ENCODE peak calls at places on chromosomes 6 and 20, in five cellular contexts. One of them, this sample, is unnamed.

GRCh38 chr6:87747646-87748045 is 45.6 kb upstream of the AKIRIN2 start:
- DNase-seq in memory B cell: no peak
- DNase-seq in Panc1: no peak
- DNase-seq in stimulated activated CD8-positive, alpha-beta memory T cell treated with anti-CD3 and anti-CD28 coated beads, Interleukin-4, amount 100 ng/mL, for 1 hour: no peak
- DNase-seq in stimulated activated naive B cell treated with anti-CD40 and anti-IgM and Interleukin-4, amounts not matched to agents 10 μg/mL and 1 μg/mL and 100 μg/mL, for 72 hours: no peak
- DNase-seq in this sample: no peak

GRCh38 chr20:58864346-58864745 is 11.8 kb downstream of the GNAS start:
- DNase-seq in stimulated activated naive B cell treated with anti-CD40 and anti-IgM and Interleukin-4, amounts not matched to agents 10 μg/mL and 1 μg/mL and 100 μg/mL, for 72 hours: no peak
- DNase-seq in Panc1: no peak
- DNase-seq in stimulated activated CD8-positive, alpha-beta memory T cell treated with anti-CD3 and anti-CD28 coated beads, Interleukin-4, amount 100 ng/mL, for 1 hour: no peak
- DNase-seq in memory B cell: no peak
- DNase-seq in this sample: no peak

GRCh38 chr6:169289671-169290408 is 36.2 kb upstream of the THBS2 start:
- DNase-seq in Panc1: no peak
- DNase-seq in stimulated activated naive B cell treated with anti-CD40 and anti-IgM and Interleukin-4, amounts not matched to agents 10 μg/mL and 1 μg/mL and 100 μg/mL, for 72 hours: no peak
- DNase-seq in stimulated activated CD8-positive, alpha-beta memory T cell treated with anti-CD3 and anti-CD28 coated beads, Interleukin-4, amount 100 ng/mL, for 1 hour: no peak
- DNase-seq in memory B cell: no peak
- DNase-seq in this sample: no peak

GRCh38 chr20:47278907-47279348 is 77.6 kb downstream of the ZMYND8 start:
- DNase-seq in stimulated activated naive B cell treated with anti-CD40 and anti-IgM and Interleukin-4, amounts not matched to agents 10 μg/mL and 1 μg/mL and 100 μg/mL, for 72 hours: no peak
- DNase-seq in memory B cell: no peak
- DNase-seq in Panc1: no peak
- DNase-seq in stimulated activated CD8-positive, alpha-beta memory T cell treated with anti-CD3 and anti-CD28 coated beads, Interleukin-4, amount 100 ng/mL, for 1 hour: no peak
- DNase-seq in this sample: no peak

GRCh38 chr20:18050628-18051027 is 7.1 kb downstream of the OVOL2 start:
- DNase-seq in Panc1: no peak
- DNase-seq in memory B cell: no peak
- DNase-seq in stimulated activated naive B cell treated with anti-CD40 and anti-IgM and Interleukin-4, amounts not matched to agents 10 μg/mL and 1 μg/mL and 100 μg/mL, for 72 hours: no peak
- DNase-seq in stimulated activated CD8-positive, alpha-beta memory T cell treated with anti-CD3 and anti-CD28 coated beads, Interleukin-4, amount 100 ng/mL, for 1 hour: no peak
- DNase-seq in this sample: no peak

GRCh38 chr6:43980004-43980795 is 147.1 kb downstream of the MRPL14 start:
- DNase-seq in memory B cell: no peak
- DNase-seq in stimulated activated CD8-positive, alpha-beta memory T cell treated with anti-CD3 and anti-CD28 coated beads, Interleukin-4, amount 100 ng/mL, for 1 hour: no peak
- DNase-seq in stimulated activated naive B cell treated with anti-CD40 and anti-IgM and Interleukin-4, amounts not matched to agents 10 μg/mL and 1 μg/mL and 100 μg/mL, for 72 hours: no peak
- DNase-seq in Panc1: no peak
- DNase-seq in this sample: no peak

GRCh38 chr6:92541457-92542060 is 877.8 kb downstream of the EPHA7 start:
- DNase-seq in stimulated activated naive B cell treated with anti-CD40 and anti-IgM and Interleukin-4, amounts not matched to agents 10 μg/mL and 1 μg/mL and 100 μg/mL, for 72 hours: no peak
- DNase-seq in memory B cell: no peak
- DNase-seq in stimulated activated CD8-positive, alpha-beta memory T cell treated with anti-CD3 and anti-CD28 coated beads, Interleukin-4, amount 100 ng/mL, for 1 hour: no peak
- DNase-seq in Panc1: no peak
- DNase-seq in this sample: no peak

GRCh38 chr6:9467746-9468145 is 947.1 kb downstream of the TFAP2A start:
- DNase-seq in stimulated activated CD8-positive, alpha-beta memory T cell treated with anti-CD3 and anti-CD28 coated beads, Interleukin-4, amount 100 ng/mL, for 1 hour: no peak
- DNase-seq in memory B cell: no peak
- DNase-seq in stimulated activated naive B cell treated with anti-CD40 and anti-IgM and Interleukin-4, amounts not matched to agents 10 μg/mL and 1 μg/mL and 100 μg/mL, for 72 hours: no peak
- DNase-seq in Panc1: no peak
- DNase-seq in this sample: no peak

GRCh38 chr20:45842169-45842812 is 8.7 kb downstream of the SNX21 start:
- DNase-seq in Panc1: no peak
- DNase-seq in stimulated activated naive B cell treated with anti-CD40 and anti-IgM and Interleukin-4, amounts not matched to agents 10 μg/mL and 1 μg/mL and 100 μg/mL, for 72 hours: peak
- DNase-seq in stimulated activated CD8-positive, alpha-beta memory T cell treated with anti-CD3 and anti-CD28 coated beads, Interleukin-4, amount 100 ng/mL, for 1 hour: no peak
- DNase-seq in memory B cell: peak
- DNase-seq in this sample: no peak

GRCh38 chr20:50027611-50028105 is 44.9 kb downstream of the SNAI1 start:
- DNase-seq in stimulated activated CD8-positive, alpha-beta memory T cell treated with anti-CD3 and anti-CD28 coated beads, Interleukin-4, amount 100 ng/mL, for 1 hour: no peak
- DNase-seq in stimulated activated naive B cell treated with anti-CD40 and anti-IgM and Interleukin-4, amounts not matched to agents 10 μg/mL and 1 μg/mL and 100 μg/mL, for 72 hours: no peak
- DNase-seq in Panc1: no peak
- DNase-seq in memory B cell: no peak
- DNase-seq in this sample: no peak

GRCh38 chr20:50376179-50376887 is 133.8 kb upstream of the PTPN1 start:
- DNase-seq in memory B cell: no peak
- DNase-seq in stimulated activated CD8-positive, alpha-beta memory T cell treated with anti-CD3 and anti-CD28 coated beads, Interleukin-4, amount 100 ng/mL, for 1 hour: no peak
- DNase-seq in Panc1: no peak
- DNase-seq in stimulated activated naive B cell treated with anti-CD40 and anti-IgM and Interleukin-4, amounts not matched to agents 10 μg/mL and 1 μg/mL and 100 μg/mL, for 72 hours: no peak
- DNase-seq in this sample: no peak

GRCh38 chr6:136790411-136791295 is 1.6 kb downstream of the MAP3K5 start:
- DNase-seq in stimulated activated naive B cell treated with anti-CD40 and anti-IgM and Interleukin-4, amounts not matched to agents 10 μg/mL and 1 μg/mL and 100 μg/mL, for 72 hours: no peak
- DNase-seq in Panc1: no peak
- DNase-seq in memory B cell: no peak
- DNase-seq in stimulated activated CD8-positive, alpha-beta memory T cell treated with anti-CD3 and anti-CD28 coated beads, Interleukin-4, amount 100 ng/mL, for 1 hour: no peak
- DNase-seq in this sample: no peak

GRCh38 chr20:50151034-50151743 is 2.3 kb downstream of the PEDS1 start:
- DNase-seq in stimulated activated naive B cell treated with anti-CD40 and anti-IgM and Interleukin-4, amounts not matched to agents 10 μg/mL and 1 μg/mL and 100 μg/mL, for 72 hours: no peak
- DNase-seq in memory B cell: no peak
- DNase-seq in stimulated activated CD8-positive, alpha-beta memory T cell treated with anti-CD3 and anti-CD28 coated beads, Interleukin-4, amount 100 ng/mL, for 1 hour: no peak
- DNase-seq in Panc1: no peak
- DNase-seq in this sample: no peak

GRCh38 chr6:161359617-161359945 is 85.7 kb upstream of the AGPAT4 start:
- DNase-seq in stimulated activated naive B cell treated with anti-CD40 and anti-IgM and Interleukin-4, amounts not matched to agents 10 μg/mL and 1 μg/mL and 100 μg/mL, for 72 hours: no peak
- DNase-seq in memory B cell: no peak
- DNase-seq in Panc1: no peak
- DNase-seq in stimulated activated CD8-positive, alpha-beta memory T cell treated with anti-CD3 and anti-CD28 coated beads, Interleukin-4, amount 100 ng/mL, for 1 hour: no peak
- DNase-seq in this sample: no peak

GRCh38 chr6:37940074-37940847 is 120.7 kb downstream of the ZFAND3 start:
- DNase-seq in stimulated activated naive B cell treated with anti-CD40 and anti-IgM and Interleukin-4, amounts not matched to agents 10 μg/mL and 1 μg/mL and 100 μg/mL, for 72 hours: no peak
- DNase-seq in Panc1: no peak
- DNase-seq in stimulated activated CD8-positive, alpha-beta memory T cell treated with anti-CD3 and anti-CD28 coated beads, Interleukin-4, amount 100 ng/mL, for 1 hour: no peak
- DNase-seq in memory B cell: no peak
- DNase-seq in this sample: no peak

GRCh38 chr6:37791156-37791919 is 28.2 kb upstream of the ZFAND3 start:
- DNase-seq in stimulated activated naive B cell treated with anti-CD40 and anti-IgM and Interleukin-4, amounts not matched to agents 10 μg/mL and 1 μg/mL and 100 μg/mL, for 72 hours: peak
- DNase-seq in Panc1: peak
- DNase-seq in stimulated activated CD8-positive, alpha-beta memory T cell treated with anti-CD3 and anti-CD28 coated beads, Interleukin-4, amount 100 ng/mL, for 1 hour: peak
- DNase-seq in memory B cell: peak
- DNase-seq in this sample: peak

GRCh38 chr20:23889775-23890187 is 10.2 kb upstream of the CST5 start:
- DNase-seq in stimulated activated CD8-positive, alpha-beta memory T cell treated with anti-CD3 and anti-CD28 coated beads, Interleukin-4, amount 100 ng/mL, for 1 hour: peak
- DNase-seq in Panc1: peak
- DNase-seq in stimulated activated naive B cell treated with anti-CD40 and anti-IgM and Interleukin-4, amounts not matched to agents 10 μg/mL and 1 μg/mL and 100 μg/mL, for 72 hours: peak
- DNase-seq in memory B cell: no peak
- DNase-seq in this sample: no peak

GRCh38 chr20:7264137-7264536 is 496.7 kb downstream of the BMP2 start:
- DNase-seq in memory B cell: no peak
- DNase-seq in stimulated activated CD8-positive, alpha-beta memory T cell treated with anti-CD3 and anti-CD28 coated beads, Interleukin-4, amount 100 ng/mL, for 1 hour: no peak
- DNase-seq in Panc1: no peak
- DNase-seq in stimulated activated naive B cell treated with anti-CD40 and anti-IgM and Interleukin-4, amounts not matched to agents 10 μg/mL and 1 μg/mL and 100 μg/mL, for 72 hours: no peak
- DNase-seq in this sample: no peak

GRCh38 chr6:145445674-145446073 is 289.6 kb downstream of the EPM2A start:
- DNase-seq in memory B cell: no peak
- DNase-seq in stimulated activated CD8-positive, alpha-beta memory T cell treated with anti-CD3 and anti-CD28 coated beads, Interleukin-4, amount 100 ng/mL, for 1 hour: no peak
- DNase-seq in Panc1: no peak
- DNase-seq in stimulated activated naive B cell treated with anti-CD40 and anti-IgM and Interleukin-4, amounts not matched to agents 10 μg/mL and 1 μg/mL and 100 μg/mL, for 72 hours: no peak
- DNase-seq in this sample: no peak

GRCh38 chr6:111573118-111573883 is 32.4 kb downstream of the TRAF3IP2 start:
- DNase-seq in stimulated activated naive B cell treated with anti-CD40 and anti-IgM and Interleukin-4, amounts not matched to agents 10 μg/mL and 1 μg/mL and 100 μg/mL, for 72 hours: no peak
- DNase-seq in memory B cell: no peak
- DNase-seq in stimulated activated CD8-positive, alpha-beta memory T cell treated with anti-CD3 and anti-CD28 coated beads, Interleukin-4, amount 100 ng/mL, for 1 hour: no peak
- DNase-seq in Panc1: no peak
- DNase-seq in this sample: no peak

GRCh38 chr6:131643262-131643631 is 6.1 kb downstream of the ENPP3 start:
- DNase-seq in memory B cell: no peak
- DNase-seq in Panc1: no peak
- DNase-seq in stimulated activated CD8-positive, alpha-beta memory T cell treated with anti-CD3 and anti-CD28 coated beads, Interleukin-4, amount 100 ng/mL, for 1 hour: no peak
- DNase-seq in stimulated activated naive B cell treated with anti-CD40 and anti-IgM and Interleukin-4, amounts not matched to agents 10 μg/mL and 1 μg/mL and 100 μg/mL, for 72 hours: no peak
- DNase-seq in this sample: no peak

GRCh38 chr6:84643778-84644177 is 120.6 kb downstream of the TBX18 start:
- DNase-seq in stimulated activated naive B cell treated with anti-CD40 and anti-IgM and Interleukin-4, amounts not matched to agents 10 μg/mL and 1 μg/mL and 100 μg/mL, for 72 hours: no peak
- DNase-seq in memory B cell: no peak
- DNase-seq in stimulated activated CD8-positive, alpha-beta memory T cell treated with anti-CD3 and anti-CD28 coated beads, Interleukin-4, amount 100 ng/mL, for 1 hour: no peak
- DNase-seq in Panc1: no peak
- DNase-seq in this sample: no peak

GRCh38 chr20:36493801-36494114 is 47.6 kb upstream of the MYL9 start:
- DNase-seq in memory B cell: no peak
- DNase-seq in stimulated activated naive B cell treated with anti-CD40 and anti-IgM and Interleukin-4, amounts not matched to agents 10 μg/mL and 1 μg/mL and 100 μg/mL, for 72 hours: no peak
- DNase-seq in Panc1: no peak
- DNase-seq in stimulated activated CD8-positive, alpha-beta memory T cell treated with anti-CD3 and anti-CD28 coated beads, Interleukin-4, amount 100 ng/mL, for 1 hour: no peak
- DNase-seq in this sample: no peak

GRCh38 chr20:51800769-51801219 is 1.5 kb downstream of the SALL4 start:
- DNase-seq in stimulated activated CD8-positive, alpha-beta memory T cell treated with anti-CD3 and anti-CD28 coated beads, Interleukin-4, amount 100 ng/mL, for 1 hour: no peak
- DNase-seq in memory B cell: no peak
- DNase-seq in stimulated activated naive B cell treated with anti-CD40 and anti-IgM and Interleukin-4, amounts not matched to agents 10 μg/mL and 1 μg/mL and 100 μg/mL, for 72 hours: no peak
- DNase-seq in Panc1: no peak
- DNase-seq in this sample: no peak

GRCh38 chr20:1830240-1830639 is 65.0 kb upstream of the SIRPA start:
- DNase-seq in memory B cell: no peak
- DNase-seq in stimulated activated CD8-positive, alpha-beta memory T cell treated with anti-CD3 and anti-CD28 coated beads, Interleukin-4, amount 100 ng/mL, for 1 hour: no peak
- DNase-seq in stimulated activated naive B cell treated with anti-CD40 and anti-IgM and Interleukin-4, amounts not matched to agents 10 μg/mL and 1 μg/mL and 100 μg/mL, for 72 hours: no peak
- DNase-seq in Panc1: no peak
- DNase-seq in this sample: no peak

GRCh38 chr6:143328885-143329284 is 121.6 kb downstream of the ADAT2 start:
- DNase-seq in memory B cell: no peak
- DNase-seq in stimulated activated CD8-positive, alpha-beta memory T cell treated with anti-CD3 and anti-CD28 coated beads, Interleukin-4, amount 100 ng/mL, for 1 hour: no peak
- DNase-seq in stimulated activated naive B cell treated with anti-CD40 and anti-IgM and Interleukin-4, amounts not matched to agents 10 μg/mL and 1 μg/mL and 100 μg/mL, for 72 hours: no peak
- DNase-seq in Panc1: no peak
- DNase-seq in this sample: no peak

This sample was measured in lower lobe of right lung.